ENCODE peak calls at places on chromosomes 3 and 15, in five cellular contexts. X is HepG2, S is A549, D is GM12878, U is K562. V is an unnamed sample.

GRCh38 chr15:38750816-38751215 is 186.2 kb upstream of the RASGRP1 start:
- DNase-seq in S (no peak), U (no peak), D (no peak), X (no peak), V (no peak)

GRCh38 chr15:77642793-77643430 is 10.2 kb upstream of the LINGO1 start:
- DNase-seq in D (no peak), S (no peak), X (peak), U (no peak), V (no peak)

GRCh38 chr3:191345334-191345733 is 15.0 kb upstream of the UTS2B start:
- DNase-seq in D (no peak), X (no peak), U (peak), S (no peak), V (no peak)

GRCh38 chr3:72050771-72051170 is 265.8 kb upstream of the PROK2 start:
- DNase-seq in U (no peak), X (no peak), S (no peak), D (no peak), V (no peak)

GRCh38 chr3:46578973-46579755 is 13.1 kb upstream of the LRRC2 start:
- DNase-seq in U (no peak), D (no peak), X (peak), S (no peak), V (no peak)

GRCh38 chr15:93065641-93066045 is 23.4 kb downstream of the RGMA start:
- DNase-seq in U (no peak), S (no peak), D (no peak), X (no peak), V (no peak)

GRCh38 chr3:123785602-123786001 is 98.5 kb downstream of the MYLK start:
- DNase-seq in S (no peak), U (no peak), D (no peak), X (no peak), V (no peak)

GRCh38 chr3:34364345-34364744 is 565.9 kb downstream of the PDCD6IP start:
- DNase-seq in S (no peak), U (no peak), X (no peak), D (peak), V (peak)

GRCh38 chr3:142563491-142563997 is 15.0 kb downstream of the ATR start:
- DNase-seq in U (no peak), S (no peak), D (no peak), X (no peak), V (no peak)

GRCh38 chr3:43294975-43295374 is 8.6 kb downstream of the SNRK start:
- DNase-seq in S (no peak), D (no peak), X (peak), U (no peak), V (no peak)

GRCh38 chr3:195188530-195188917 is 82.4 kb downstream of the XXYLT1 start:
- DNase-seq in D (no peak), U (no peak), S (no peak), X (no peak), V (no peak)

GRCh38 chr3:24299236-24299635 is 195.4 kb downstream of the THRB start:
- DNase-seq in X (no peak), S (no peak), D (no peak), U (no peak), V (no peak)

GRCh38 chr3:144915202-144915601 is 943.6 kb downstream of the DIPK2A start:
- DNase-seq in S (no peak), U (no peak), D (no peak), X (no peak), V (peak)

GRCh38 chr15:23457890-23458289 is 10.8 kb upstream of the GOLGA6L2 start:
- DNase-seq in U (no peak), S (no peak), D (no peak), X (no peak), V (no peak)

GRCh38 chr3:18443670-18444596 is 18.8 kb upstream of the SATB1 start:
- DNase-seq in S (no peak), X (no peak), D (no peak), U (no peak), V (peak)
- TF ChIP-seq JUNB in S (no peak), X (no peak), D (no peak), U (no peak), V (no peak)

GRCh38 chr15:87155771-87156170 is 1076.1 kb downstream of the AGBL1 start:
- DNase-seq in X (no peak), U (no peak), D (no peak), S (no peak), V (no peak)
- H3K4me3 ChIP-seq in X (no peak), U (no peak), D (no peak), S (no peak), V (no peak)

GRCh38 chr15:40782609-40783227 is 12.9 kb downstream of the C15orf62 start:
- DNase-seq in U (peak), D (no peak), S (peak), X (peak), V (peak)
- TF ChIP-seq JUNB in U (no peak), D (no peak), S (no peak), X (no peak), V (no peak)

DNA sequence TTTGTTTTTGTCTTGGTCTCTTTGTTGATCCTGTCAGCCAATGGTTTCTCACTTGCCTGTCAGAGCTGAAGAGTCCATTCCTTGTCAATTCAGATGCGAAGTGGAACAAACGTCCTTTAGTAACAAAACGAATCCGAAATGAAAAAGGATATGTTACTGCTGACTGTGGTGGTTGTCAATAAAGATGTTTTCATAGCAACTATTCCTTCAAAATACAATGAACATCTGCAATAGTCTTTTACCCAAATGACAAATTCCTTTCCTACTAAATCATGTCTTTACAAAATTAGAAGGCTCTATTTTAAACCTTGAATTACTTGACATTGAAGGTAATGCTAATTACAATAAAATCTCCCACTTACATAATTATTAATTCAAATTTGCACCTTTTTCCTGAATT is 134.7 kb downstream of the SERPINI1 start:
- DNase-seq in X (no peak), U (no peak), S (no peak), D (no peak), V (no peak)
- H3K4me3 ChIP-seq in X (no peak), U (no peak), S (no peak), D (no peak), V (no peak)

GRCh38 chr3:186929186-186929585 is 1.1 kb upstream of the ST6GAL1 start:
- DNase-seq in D (no peak), X (no peak), U (no peak), S (no peak), V (no peak)
- TF ChIP-seq JUNB in D (no peak), X (no peak), U (no peak), S (no peak), V (no peak)

GRCh38 chr15:101724675-101725005 is 367 bp upstream of the TARS3 start:
- DNase-seq in X (no peak), U (no peak), D (no peak), S (no peak), V (no peak)

GRCh38 chr15:101723161-101723873 is 956 bp downstream of the TARS3 start:
- DNase-seq in U (no peak), X (no peak), S (no peak), D (peak), V (no peak)

GRCh38 chr15:101725073-101725472 is 800 bp upstream of the TARS3 start:
- DNase-seq in U (no peak), S (no peak), X (no peak), D (no peak), V (no peak)

GRCh38 chr15:101727186-101727585 is 2.9 kb upstream of the TARS3 start:
- DNase-seq in X (no peak), D (no peak), U (no peak), S (no peak), V (no peak)

DNA sequence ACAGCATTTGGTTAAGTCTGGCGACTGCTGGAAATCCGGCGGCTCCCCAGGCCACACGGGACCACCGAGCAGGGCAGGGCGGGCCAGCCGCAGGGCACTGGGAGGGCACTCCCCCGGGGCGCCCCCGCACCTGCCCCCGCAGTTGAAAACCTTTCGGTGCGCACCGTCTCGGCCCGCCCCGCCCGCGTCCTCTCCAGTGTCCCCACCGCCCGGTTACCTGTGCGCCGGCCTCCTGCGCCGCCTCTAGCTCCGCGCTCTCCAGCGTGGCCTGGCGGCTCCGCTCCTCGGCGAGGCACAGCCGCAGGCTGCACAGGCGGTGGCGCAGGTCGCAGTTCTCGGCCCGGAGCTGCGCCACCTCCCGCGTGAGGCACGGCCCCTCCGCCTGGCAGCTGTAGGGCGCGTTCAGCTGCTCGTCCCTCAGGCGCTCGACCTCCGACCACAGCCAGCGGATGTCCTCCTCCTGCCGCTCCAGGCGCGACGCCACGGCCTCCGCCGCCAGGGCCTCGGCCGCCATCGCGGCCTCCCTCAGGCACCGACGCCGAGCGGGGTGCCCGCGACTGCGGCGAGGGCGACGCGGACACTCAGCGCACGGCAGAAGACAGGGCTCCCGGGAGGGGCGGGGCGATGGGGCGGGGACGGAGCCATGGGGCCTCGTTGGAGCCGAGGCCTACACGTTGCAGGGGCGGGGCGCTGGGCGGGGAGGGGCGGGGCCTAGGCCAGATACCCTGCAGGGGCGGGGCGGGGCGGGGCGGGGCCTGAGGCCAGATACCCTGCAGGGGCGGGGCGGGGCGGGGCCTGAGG is at the start of gene TARS3:
- DNase-seq in X (peak), D (peak), S (peak), U (peak), V (peak)
- H3K4me3 ChIP-seq in X (peak), D (peak), S (peak), U (peak), V (peak)